ENCODE peak calls at places on chromosome 7, in four cellular contexts. D, V, R and W are unnamed samples.

GRCh38 chr7:55493416-55493815 is 78.9 kb downstream of the VOPP1 start:
- DNase-seq in D (peak; percentile 28), V (no peak), R (no peak), W (no peak)

GRCh38 chr7:127810691-127811660 is 159.0 kb downstream of the SND1 start:
- DNase-seq in V (no peak), R (no peak), D (no peak), W (no peak)

GRCh38 chr7:54897891-54898290 is 120.9 kb upstream of the EGFR start:
- DNase-seq in V (no peak), D (no peak), R (no peak), W (no peak)

GRCh38 chr7:38186593-38187314 is 8.7 kb downstream of the STARD3NL start:
- DNase-seq in D (peak; percentile 74), R (no peak), V (no peak), W (peak; percentile 45)

GRCh38 chr7:50317221-50317678 is 12.7 kb downstream of the IKZF1 start:
- DNase-seq in D (no peak), V (no peak), R (no peak), W (no peak)

GRCh38 chr7:96591900-96592676 is 117.6 kb downstream of the SEM1 start:
- DNase-seq in R (no peak), V (no peak), D (no peak), W (no peak)

GRCh38 chr7:128398016-128398840 is 11.6 kb downstream of the IMPDH1 start:
- DNase-seq in D (no peak), V (no peak), R (peak; percentile 74), W (peak; percentile 60)

GRCh38 chr7:100476903-100477870 is 1.8 kb downstream of the TSC22D4 start:
- DNase-seq in R (no peak), V (no peak), D (no peak), W (no peak)

GRCh38 chr7:17466201-17466600 is 167.7 kb downstream of the AHR start:
- DNase-seq in D (no peak), R (no peak), V (no peak), W (peak; percentile 39)

GRCh38 chr7:63789378-63790176 is 209.1 kb upstream of the ZNF722 start:
- DNase-seq in V (no peak), R (no peak), D (no peak), W (no peak)

GRCh38 chr7:117401293-117402002 is 25.8 kb downstream of the ASZ1 start:
- DNase-seq in V (no peak), D (no peak), R (no peak), W (peak; percentile 9)

GRCh38 chr7:36719233-36719632 is 5.1 kb downstream of the AOAH start:
- DNase-seq in R (no peak), V (no peak), D (no peak), W (no peak)

GRCh38 chr7:92246363-92247101 is 758 bp downstream of the ANKIB1 start:
- DNase-seq in R (no peak), V (no peak), D (peak; percentile 12), W (peak; percentile 29)

GRCh38 chr7:30476401-30477145 is 2.0 kb downstream of the NOD1 start:
- DNase-seq in R (no peak), D (no peak), V (no peak), W (no peak)

GRCh38 chr7:93150200-93150835 is 2.1 kb upstream of the SAMD9L start:
- DNase-seq in R (no peak), D (peak; percentile 59), V (no peak), W (no peak)

GRCh38 chr7:36153571-36154097 is 580 bp downstream of the EEPD1 start:
- DNase-seq in D (no peak), R (peak; percentile 80), V (peak; percentile 1), W (peak; percentile 21)

GRCh38 chr7:74452748-74453320 is 872 bp upstream of the GTF2IRD1 start:
- DNase-seq in R (no peak), V (no peak), D (peak; percentile 22), W (no peak)

GRCh38 chr7:67738958-67739357 is 742.3 kb downstream of the TYW1 start:
- DNase-seq in V (no peak), D (no peak), R (peak; percentile 56), W (no peak)

GRCh38 chr7:104805449-104806317 is 208.3 kb upstream of the KMT2E start:
- DNase-seq in R (no peak), D (no peak), V (no peak), W (no peak)

GRCh38 chr7:133478591-133479135 is 225.8 kb downstream of the EXOC4 start:
- DNase-seq in V (no peak), R (no peak), D (no peak), W (no peak)
- H3K27ac ChIP-seq in V (no peak overlapping the region), R (no peak overlapping the region), D (no peak overlapping the region), W (no peak overlapping the region)

DNA sequence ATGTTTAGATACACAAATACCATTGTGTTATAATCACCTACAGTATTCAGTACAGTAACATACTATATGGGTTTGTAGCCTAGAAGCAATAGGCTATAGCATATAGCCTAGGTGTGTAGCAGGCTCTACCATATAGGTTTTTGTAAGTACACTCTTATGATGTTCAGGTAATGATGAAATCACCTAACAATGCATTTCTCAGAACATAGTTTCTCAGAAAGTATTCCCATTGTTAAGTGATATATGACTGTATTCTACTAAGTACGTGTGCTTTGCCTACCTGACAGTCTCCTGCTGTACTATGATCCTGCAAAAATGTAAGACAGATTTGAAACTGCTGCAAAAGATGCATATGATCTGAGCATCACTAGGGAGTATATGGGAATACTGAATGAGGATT is 137.9 kb downstream of the JAZF1 start:
- DNase-seq in R (no peak), D (no peak), V (no peak), W (no peak)
- H3K27ac ChIP-seq in R (no peak overlapping the region), D (peak overlapping the region; percentile 83), V (no peak overlapping the region), W (no peak overlapping the region)

GRCh38 chr7:114818501-114818900 is 103.4 kb upstream of the MDFIC start:
- DNase-seq in D (peak; percentile 86), V (no peak), R (no peak), W (peak; percentile 61)
- H3K27ac ChIP-seq in D (peak overlapping the region; percentile 3), V (no peak overlapping the region), R (no peak overlapping the region), W (no peak overlapping the region)

GRCh38 chr7:2257046-2257551 is 15.1 kb downstream of the NUDT1 start:
- DNase-seq in R (no peak), V (no peak), D (no peak), W (no peak)
- H3K27ac ChIP-seq in R (no peak overlapping the region), V (no peak overlapping the region), D (no peak overlapping the region), W (no peak overlapping the region)

GRCh38 chr7:102445674-102446071 is 12.3 kb downstream of the ORAI2 start:
- DNase-seq in D (no peak), R (no peak), V (no peak), W (no peak)
- H3K27ac ChIP-seq in D (no peak overlapping the region), R (no peak overlapping the region), V (no peak overlapping the region), W (no peak overlapping the region)

DNA sequence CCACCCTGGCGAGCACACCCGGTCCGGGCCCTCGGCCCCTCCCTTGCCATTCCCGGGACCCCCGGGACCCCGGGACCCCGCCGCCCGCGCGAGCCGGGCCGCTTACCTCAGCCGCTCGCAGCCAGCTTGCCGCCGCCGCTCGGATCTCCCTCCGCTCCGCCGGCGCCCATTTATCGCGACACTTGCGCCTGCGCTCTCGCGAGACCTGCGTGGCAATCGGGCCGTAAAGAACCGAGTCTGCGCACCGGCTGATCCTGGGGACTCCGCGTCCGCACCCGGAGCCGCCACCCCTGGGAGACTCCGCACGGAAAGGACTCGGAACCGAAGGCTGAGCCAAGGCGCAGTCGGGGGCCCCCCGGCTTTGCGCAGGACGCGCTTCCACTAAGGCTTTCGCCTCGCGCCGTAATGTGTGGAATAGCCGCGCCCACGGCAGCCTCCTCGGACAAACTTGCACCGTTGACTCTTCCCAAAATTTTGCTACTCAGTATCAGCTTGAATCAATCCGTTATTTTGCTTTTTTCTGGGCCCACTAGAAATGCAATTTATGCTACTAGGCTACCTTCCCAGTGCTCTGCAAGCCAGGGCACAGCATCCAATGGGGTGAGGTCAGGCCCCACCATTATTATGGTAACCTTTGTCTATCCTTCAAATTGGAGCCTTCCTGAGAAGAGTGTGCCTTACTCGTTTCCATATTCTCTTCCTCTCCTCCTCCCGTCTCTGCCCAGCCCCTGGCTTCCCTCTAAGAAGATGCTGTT is at the start of gene MAD1L1:
- DNase-seq in D (peak; percentile 76), R (peak; percentile 92), V (peak; percentile 88), W (peak; percentile 95)
- H3K27ac ChIP-seq in D (peak within 1 kb of the TSS; percentile 61), R (peak within 1 kb of the TSS; percentile 20), V (peak within 1 kb of the TSS; percentile 32), W (peak within 1 kb of the TSS; percentile 81)